ENCODE peak calls at places on chromosomes 16 and 17, in four cellular contexts. U, I, H and V are unnamed samples.

GRCh38 chr17:72900542-72900941 is 191.9 kb downstream of the SLC39A11 start:
- DNase-seq in U (no peak), I (no peak), H (no peak), V (no peak)

GRCh38 chr17:80195671-80196529 is 24.2 kb downstream of the SGSH start:
- DNase-seq in I (no peak), U (peak; percentile 51), H (peak; percentile 51), V (peak; percentile 39)

GRCh38 chr17:48547839-48548686 is 3.2 kb upstream of the HOXB2 start:
- DNase-seq in U (no peak), H (no peak), I (no peak), V (no peak)

GRCh38 chr16:65510241-65510640 is 388.4 kb upstream of the CDH11 start:
- DNase-seq in I (no peak), U (peak; percentile 28), H (no peak), V (no peak)

GRCh38 chr17:77327566-77328463 is 187.0 kb downstream of the SEC14L1 start:
- DNase-seq in U (no peak), I (no peak), H (peak; percentile 53), V (no peak)

GRCh38 chr17:9538626-9539025 is 37.0 kb downstream of the STX8 start:
- DNase-seq in I (no peak), U (peak; percentile 75), H (no peak), V (no peak)

GRCh38 chr17:59618894-59619312 is 792 bp upstream of the CLTC start:
- DNase-seq in H (no peak), U (peak; percentile 96), I (no peak), V (no peak)

GRCh38 chr16:59909262-59909661 is 1175.1 kb upstream of the GOT2 start:
- DNase-seq in U (no peak), H (no peak), I (no peak), V (no peak)

GRCh38 chr17:60817187-60817586 is 139.5 kb downstream of the BCAS3 start:
- DNase-seq in U (peak; percentile 18), H (no peak), I (no peak), V (no peak)

GRCh38 chr17:41492771-41493170 is 3.1 kb upstream of the KRT36 start:
- DNase-seq in U (no peak), I (peak; percentile 30), H (no peak), V (no peak)

GRCh38 chr16:10514369-10515055 is 65.9 kb downstream of the EMP2 start:
- DNase-seq in I (no peak), H (peak; percentile 64), U (peak; percentile 62), V (no peak)

GRCh38 chr16:31221357-31222160 is 4.6 kb upstream of the PYDC1 start:
- DNase-seq in H (no peak), U (no peak), I (no peak), V (no peak)

GRCh38 chr17:61459968-61460718 is 7.9 kb downstream of the TBX4 start:
- DNase-seq in I (no peak), H (no peak), U (no peak), V (no peak)

GRCh38 chr17:38729368-38729885 is 714 bp upstream of the CISD3 start:
- DNase-seq in U (no peak), I (no peak), H (no peak), V (no peak)
- H3K4me1 ChIP-seq in U (no peaks in the 10 kb centered on the region), I (peaks cover 69% of the 10 kb centered on the region), H (peaks cover 74% of the 10 kb centered on the region), V (peaks cover 20% of the 10 kb centered on the region)

GRCh38 chr16:75160386-75160785 is 12.1 kb downstream of the ZFP1 start:
- DNase-seq in U (no peak), H (no peak), I (no peak), V (no peak)
- H3K9me3 ChIP-seq in U (peaks cover 23% of the 10 kb centered on the region), H (peaks cover 20% of the 10 kb centered on the region), I (peaks cover 3% of the 10 kb centered on the region), V (no peaks in the 10 kb centered on the region)

GRCh38 chr17:21680366-21680765 is 12.0 kb upstream of the KCNJ18 start:
- DNase-seq in U (no peak), I (no peak), H (no peak), V (no peak)
- TF ChIP-seq CTCF in U (no peak), I (no peak), H (no peak), V (no peak)

GRCh38 chr17:1323336-1323735 is 43.9 kb downstream of the TRARG1 start:
- DNase-seq in H (no peak), U (no peak), I (no peak), V (no peak)
- H3K4me1 ChIP-seq in H (no peaks in the 10 kb centered on the region), U (no peaks in the 10 kb centered on the region), I (peaks cover 11% of the 10 kb centered on the region), V (no peaks in the 10 kb centered on the region)

GRCh38 chr16:16120044-16120381 is 103.3 kb downstream of the ABCC6 start:
- DNase-seq in U (no peak), H (no peak), I (no peak), V (no peak)
- H3K9me3 ChIP-seq in U (peaks cover 3% of the 10 kb centered on the region), H (peaks cover 32% of the 10 kb centered on the region), I (peaks cover 23% of the 10 kb centered on the region), V (peaks cover 5% of the 10 kb centered on the region)

GRCh38 chr17:39243155-39243554 is 17.4 kb upstream of the STAC2 start:
- DNase-seq in I (no peak), H (no peak), U (no peak), V (no peak)

GRCh38 chr17:39244016-39244599 is 18.4 kb upstream of the STAC2 start:
- DNase-seq in H (peak; percentile 87), I (no peak), U (peak; percentile 37), V (no peak)

GRCh38 chr17:39240631-39241030 is 14.9 kb upstream of the STAC2 start:
- DNase-seq in I (no peak), H (no peak), U (no peak), V (no peak)

GRCh38 chr17:39244600-39245570 is 19.1 kb upstream of the STAC2 start:
- DNase-seq in H (peak; percentile 90), U (peak; percentile 80), I (peak; percentile 77), V (peak; percentile 90)

GRCh38 chr17:39246274-39246673 is 20.5 kb upstream of the STAC2 start:
- DNase-seq in H (no peak), U (no peak), I (no peak), V (no peak)
- TF ChIP-seq CTCF in H (peak; percentile 28), U (no peak), I (no peak), V (no peak)

GRCh38 chr16:56747486-56748045 is 17.6 kb downstream of the NUP93 start:
- DNase-seq in U (no peak), H (no peak), I (no peak), V (no peak)
- H3K4me1 ChIP-seq in U (peaks cover 11% of the 10 kb centered on the region), H (no peaks in the 10 kb centered on the region), I (peaks cover 73% of the 10 kb centered on the region), V (peaks cover 9% of the 10 kb centered on the region)

GRCh38 chr16:69508033-69508432 is 57.7 kb upstream of the NFAT5 start:
- DNase-seq in H (no peak), U (no peak), I (no peak), V (no peak)

GRCh38 chr16:69511641-69512040 is 54.1 kb upstream of the NFAT5 start:
- DNase-seq in H (no peak), U (no peak), I (no peak), V (no peak)

GRCh38 chr16:69509125-69509524 is 56.6 kb upstream of the NFAT5 start:
- DNase-seq in U (no peak), I (no peak), H (no peak), V (no peak)

GRCh38 chr16:69514366-69514765 is 51.4 kb upstream of the NFAT5 start:
- DNase-seq in U (no peak), I (no peak), H (peak; percentile 27), V (no peak)

GRCh38 chr16:69513180-69513966 is 52.4 kb upstream of the NFAT5 start:
- DNase-seq in U (no peak), I (no peak), H (no peak), V (no peak)
- H3K9me3 ChIP-seq in U (no peaks in the 10 kb centered on the region), I (peaks cover 4% of the 10 kb centered on the region), H (no peaks in the 10 kb centered on the region), V (no peaks in the 10 kb centered on the region)

DNA sequence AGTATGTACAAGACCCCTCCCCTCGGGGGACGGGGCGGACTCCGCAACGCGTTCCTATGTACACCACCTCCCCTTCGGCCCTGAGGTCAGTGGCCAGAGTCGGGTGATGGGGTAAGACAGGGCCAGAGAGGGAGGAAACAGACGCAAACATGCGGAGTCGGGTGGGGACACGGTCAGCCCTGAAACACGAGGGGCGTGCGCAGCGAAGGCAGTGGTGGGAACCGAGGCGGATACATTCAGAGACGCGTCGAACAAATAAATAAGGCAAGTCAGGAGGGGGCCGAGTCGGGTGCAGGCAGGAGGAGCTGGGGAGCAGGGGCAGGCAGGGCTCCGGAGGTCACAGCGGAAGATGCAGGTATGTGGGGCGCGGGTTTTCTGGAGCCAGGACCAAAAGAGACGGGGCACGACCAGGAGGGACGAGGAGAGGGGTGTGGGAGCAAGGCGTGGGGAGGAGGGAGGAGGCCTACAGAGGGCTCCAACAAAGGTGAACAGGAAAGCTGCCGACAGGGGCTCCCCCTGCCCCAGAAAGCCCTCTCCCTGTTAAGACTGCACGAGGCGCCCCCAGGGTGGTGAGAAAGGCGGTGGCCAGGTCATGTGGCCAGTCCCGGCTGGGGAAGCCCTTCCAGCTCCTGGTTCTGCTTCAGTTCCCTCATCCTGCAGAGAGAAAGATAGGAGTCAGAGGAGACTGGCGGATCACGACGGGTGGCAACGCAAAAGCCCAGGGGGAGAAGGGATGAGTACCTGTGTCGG is 724 bp upstream of the SPAG7 start:
- DNase-seq in H (no peak), I (no peak), U (no peak), V (peak; percentile 65)
- TF ChIP-seq CTCF in H (no peak), I (no peak), U (no peak), V (no peak)

DNA sequence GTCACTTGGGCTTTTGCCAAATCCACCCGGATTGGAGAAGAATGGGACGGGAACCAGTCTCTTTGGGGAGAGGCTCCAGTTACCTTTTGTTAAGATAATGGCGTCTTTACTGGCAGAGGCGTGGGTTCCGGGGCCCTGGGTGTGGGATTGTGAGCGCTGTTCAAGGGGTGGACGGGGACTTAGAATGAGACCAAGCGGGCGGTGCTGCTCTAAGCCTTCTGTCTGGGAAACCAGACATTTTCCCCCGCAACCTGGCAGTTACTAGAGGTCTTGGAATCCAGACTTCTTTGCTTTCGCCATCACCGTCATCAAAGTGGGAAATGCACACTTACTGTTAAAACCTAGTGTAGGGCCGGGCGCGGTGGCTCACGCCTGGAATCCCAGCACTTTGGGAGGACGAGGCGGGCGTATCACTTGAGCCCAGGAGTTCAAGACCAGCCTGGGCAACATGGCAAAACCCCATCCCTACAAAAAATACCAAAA is 706 bp downstream of the TEN1 start:
- DNase-seq in H (no peak), U (no peak), I (no peak), V (no peak)
- H3K4me1 ChIP-seq in H (peaks cover 52% of the 10 kb centered on the region), U (peaks cover 28% of the 10 kb centered on the region), I (peaks cover 75% of the 10 kb centered on the region), V (peaks cover 27% of the 10 kb centered on the region)